ENCODE peak calls at places on chromosome 18, in ten cellular contexts. E, X, L, B, Z, W, A, S, R and J are unnamed samples.

GRCh38 chr18:41690332-41691110 is 264.5 kb upstream of the PIK3C3 start:
- DNase-seq in E (no peak), X (peak; percentile 23), L (no peak), B (no peak), Z (no peak), W (no peak), A (no peak), S (no peak), R (peak; percentile 69), J (no peak)

GRCh38 chr18:12377556-12378553 is 828 bp upstream of the AFG3L2 start:
- DNase-seq in E (no peak), X (no peak), L (no peak), B (no peak), Z (no peak), W (no peak), A (no peak), S (peak; percentile 41), R (no peak), J (no peak)

GRCh38 chr18:8609711-8610441 is 639 bp downstream of the RAB12 start:
- DNase-seq in E (peak; percentile 86), X (peak; percentile 30), L (no peak), B (peak; percentile 19), Z (peak; percentile 78), W (no peak), A (no peak), S (peak; percentile 40), R (no peak), J (peak; percentile 44)

GRCh38 chr18:49041677-49042570 is 91.2 kb upstream of the SMAD7 start:
- DNase-seq in E (no peak), X (peak; percentile 59), L (peak; percentile 40), B (peak; percentile 36), Z (no peak), W (peak; percentile 46), A (no peak), S (peak; percentile 45), R (peak; percentile 72), J (no peak)

GRCh38 chr18:50559750-50560680 is at the start of gene MAPK4:
- DNase-seq in E (peak; percentile 92), X (peak; percentile 76), L (peak; percentile 16), B (peak; percentile 73), Z (peak; percentile 84), W (no peak), A (peak; percentile 3), S (peak; percentile 79), R (peak; percentile 35), J (no peak)

GRCh38 chr18:55455938-55456337 is 132.1 kb downstream of the TCF4 start:
- DNase-seq in E (no peak), X (no peak), L (no peak), B (no peak), Z (no peak), W (no peak), A (no peak), S (no peak), R (no peak), J (no peak)

GRCh38 chr18:2846638-2847340 is at the start of gene EMILIN2:
- DNase-seq in E (peak; percentile 91), X (peak; percentile 78), L (no peak), B (no peak), Z (peak; percentile 87), W (no peak), A (peak; percentile 21), S (peak; percentile 70), R (peak; percentile 60), J (peak; percentile 65)

GRCh38 chr18:3411854-3412268 is 38.1 kb upstream of the TGIF1 start:
- DNase-seq in E (peak; percentile 93), X (no peak), L (peak; percentile 43), B (no peak), Z (no peak), W (no peak), A (no peak), S (no peak), R (peak; percentile 19), J (peak; percentile 40)

GRCh38 chr18:267688-268552 is at the start of gene THOC1:
- DNase-seq in E (peak; percentile 99), X (peak; percentile 95), L (peak; percentile 93), B (peak; percentile 95), Z (peak; percentile 97), W (peak; percentile 94), A (peak; percentile 81), S (peak; percentile 97), R (peak; percentile 91), J (peak; percentile 95)
- TF ChIP-seq CTCF in E (no peak), X (no peak), L (no peak), B (no peak), Z (peak; percentile 13), W (no peak), A (no peak), S (no peak), R (no peak), J (no peak)

GRCh38 chr18:76429262-76430126 is 65.5 kb downstream of the ZNF516 start:
- DNase-seq in E (no peak), X (no peak), L (no peak), B (no peak), Z (no peak), W (no peak), A (no peak), S (no peak), R (peak; percentile 37), J (no peak)
- H3K4me3 ChIP-seq in E (no peak overlapping the region), X (no peak overlapping the region), L (no peak overlapping the region), B (no peak overlapping the region), Z (no peak overlapping the region), W (no peak overlapping the region), A (no peak overlapping the region), S (no peak overlapping the region), R (no peak overlapping the region), J (no peak overlapping the region)

GRCh38 chr18:79679552-79680099 is at the start of gene CTDP1:
- DNase-seq in E (peak; percentile 99), X (peak; percentile 97), L (peak; percentile 90), B (peak; percentile 94), Z (peak; percentile 98), W (peak; percentile 89), A (peak; percentile 77), S (peak; percentile 98), R (peak; percentile 95), J (no peak)

GRCh38 chr18:79677221-79677620 is 2.4 kb upstream of the CTDP1 start:
- DNase-seq in E (no peak), X (no peak), L (no peak), B (no peak), Z (no peak), W (no peak), A (no peak), S (no peak), R (no peak), J (no peak)

GRCh38 chr18:79677840-79678239 is 1.8 kb upstream of the CTDP1 start:
- DNase-seq in E (no peak), X (no peak), L (no peak), B (no peak), Z (no peak), W (no peak), A (no peak), S (no peak), R (no peak), J (no peak)

GRCh38 chr18:79680100-79680879 is 687 bp downstream of the CTDP1 start:
- DNase-seq in E (no peak), X (peak; percentile 50), L (peak; percentile 44), B (peak; percentile 27), Z (peak; percentile 84), W (peak; percentile 58), A (no peak), S (peak; percentile 67), R (peak; percentile 59), J (no peak)

DNA sequence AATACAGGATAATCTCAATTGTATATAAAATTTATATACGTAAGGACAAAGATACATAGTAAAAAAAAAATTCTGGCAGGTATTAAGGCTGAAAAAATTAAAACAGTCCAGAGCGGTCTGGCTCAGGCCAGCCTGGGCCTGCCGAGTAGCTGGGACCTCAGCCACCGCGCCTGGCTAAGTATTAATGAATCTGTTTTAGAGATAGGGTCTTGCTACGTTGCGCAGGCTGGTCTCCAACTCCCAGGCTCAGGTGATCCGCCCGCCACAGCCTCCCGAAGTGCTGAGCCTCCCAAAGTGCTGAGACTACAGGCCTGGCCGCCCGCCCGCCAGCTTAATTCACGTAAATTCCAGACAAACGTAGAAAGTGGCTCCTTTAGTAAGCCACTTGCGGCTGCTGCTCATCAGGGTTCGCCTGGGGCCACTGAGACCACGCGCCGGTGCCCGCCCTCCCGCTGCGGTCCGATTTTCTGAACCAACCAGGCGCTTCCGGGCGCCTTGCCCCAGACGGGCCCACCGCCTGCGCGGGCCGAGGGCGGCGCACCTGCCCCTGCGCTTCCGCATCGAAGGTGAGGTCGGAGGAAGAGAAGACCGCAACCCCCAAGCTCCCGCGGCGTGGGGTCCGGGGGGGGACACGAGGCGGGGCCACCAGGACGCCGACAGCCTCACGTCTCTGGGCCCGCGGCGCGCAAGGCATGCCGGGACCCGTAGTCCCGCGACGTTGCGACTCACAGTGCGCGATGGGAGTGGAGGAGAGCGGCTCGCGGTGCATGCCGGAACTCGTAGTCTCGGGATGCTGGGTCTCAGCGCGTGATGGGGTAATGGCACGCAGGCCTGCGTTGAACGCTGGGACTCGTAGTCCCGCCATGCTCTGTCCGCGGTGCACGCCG is 695 bp upstream of the CTDP1 start:
- DNase-seq in E (peak; percentile 99), X (peak; percentile 99), L (peak; percentile 99), B (peak; percentile 98), Z (peak; percentile 100), W (peak; percentile 98), A (peak; percentile 99), S (peak; percentile 100), R (peak; percentile 99), J (peak; percentile 100)
- TF ChIP-seq CTCF in E (no peak), X (no peak), L (no peak), B (no peak), Z (no peak), W (no peak), A (no peak), S (no peak), R (no peak), J (no peak)

GRCh38 chr18:35746826-35747339 is 165.3 kb downstream of the GALNT1 start:
- DNase-seq in E (no peak), X (no peak), L (peak; percentile 60), B (no peak), Z (no peak), W (no peak), A (no peak), S (no peak), R (no peak), J (no peak)

GRCh38 chr18:35747894-35748472 is 166.4 kb downstream of the GALNT1 start:
- DNase-seq in E (peak; percentile 26), X (no peak), L (no peak), B (no peak), Z (no peak), W (no peak), A (no peak), S (peak; percentile 15), R (no peak), J (no peak)

GRCh38 chr18:35750929-35751328 is 169.4 kb downstream of the GALNT1 start:
- DNase-seq in E (no peak), X (no peak), L (no peak), B (no peak), Z (no peak), W (no peak), A (no peak), S (no peak), R (no peak), J (no peak)

GRCh38 chr18:35749701-35750100 is 168.2 kb downstream of the GALNT1 start:
- DNase-seq in E (no peak), X (no peak), L (peak; percentile 68), B (no peak), Z (no peak), W (peak; percentile 39), A (no peak), S (no peak), R (no peak), J (no peak)

DNA sequence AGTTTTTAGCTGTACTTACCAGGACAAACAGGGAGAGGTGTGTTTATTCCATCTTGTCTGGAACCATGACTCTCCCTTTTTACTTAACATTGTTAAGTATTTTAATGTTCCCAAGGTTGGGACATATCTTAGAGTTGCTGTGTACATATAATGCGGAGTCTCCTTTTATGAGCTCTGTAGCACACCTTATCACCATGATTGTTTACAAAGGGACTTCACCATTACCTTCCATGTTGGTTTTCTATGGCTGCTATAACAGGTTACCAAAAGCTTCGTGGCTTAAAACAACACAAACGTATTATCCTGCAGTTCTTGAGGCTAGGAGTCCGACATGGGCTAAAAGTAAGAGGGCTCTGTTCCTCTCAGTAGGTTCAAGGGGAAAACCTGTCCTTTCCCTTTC is 164.3 kb downstream of the GALNT1 start:
- DNase-seq in E (no peak), X (no peak), L (no peak), B (no peak), Z (no peak), W (no peak), A (no peak), S (no peak), R (no peak), J (no peak)
- H3K4me3 ChIP-seq in E (no peak overlapping the region), X (no peak overlapping the region), L (no peak overlapping the region), B (no peak overlapping the region), Z (no peak overlapping the region), W (no peak overlapping the region), A (no peak overlapping the region), S (no peak overlapping the region), R (no peak overlapping the region), J (no peak overlapping the region)